ENCODE peak calls at places on chromosomes 13 and 19, in seven cellular contexts. E, X, D, O, B, Q and W are unnamed samples.

GRCh38 chr13:76711515-76712182 is 174.6 kb downstream of the KCTD12 start:
- DNase-seq in B (no peak), E (no peak), D (peak), Q (peak), O (no peak), X (peak), W (no peak)

GRCh38 chr13:99288069-99288468 is 19.1 kb downstream of the GPR183 start:
- DNase-seq in X (no peak), O (no peak), B (no peak), E (peak), D (no peak), Q (no peak), W (no peak)

GRCh38 chr13:29465741-29466293 is 129.7 kb downstream of the SLC7A1 start:
- DNase-seq in O (no peak), E (no peak), B (no peak), D (no peak), X (peak), Q (no peak), W (peak)

GRCh38 chr13:42110410-42111155 is 62.1 kb downstream of the DGKH start:
- DNase-seq in Q (peak), B (no peak), X (no peak), O (no peak), D (no peak), E (peak), W (no peak)

GRCh38 chr13:112177459-112177858 is 110.5 kb downstream of the SOX1 start:
- DNase-seq in B (no peak), O (no peak), E (no peak), X (no peak), D (no peak), Q (no peak), W (no peak)

GRCh38 chr13:39596685-39597084 is 6.3 kb downstream of the LHFPL6 start:
- DNase-seq in Q (no peak), D (no peak), X (no peak), O (no peak), B (no peak), E (no peak), W (no peak)

GRCh38 chr13:39779337-39780270 is 124.1 kb downstream of the COG6 start:
- DNase-seq in X (no peak), O (no peak), E (no peak), Q (peak), B (no peak), D (no peak), W (no peak)

GRCh38 chr13:27036236-27036981 is 135.2 kb downstream of the USP12 start:
- DNase-seq in Q (no peak), X (no peak), B (no peak), O (no peak), D (no peak), E (no peak), W (no peak)

GRCh38 chr13:75319244-75319643 is 162.7 kb downstream of the TBC1D4 start:
- DNase-seq in O (no peak), D (no peak), E (no peak), Q (peak), B (no peak), X (no peak), W (no peak)

GRCh38 chr19:9046694-9047093 is 36.5 kb upstream of the MUC16 start:
- DNase-seq in Q (no peak), B (no peak), O (no peak), X (no peak), E (no peak), D (no peak), W (no peak)

GRCh38 chr13:113947321-113948033 is 26.4 kb downstream of the C13orf46 start:
- DNase-seq in O (no peak), X (no peak), B (no peak), D (peak), E (no peak), Q (peak), W (peak)

GRCh38 chr13:93818345-93818744 is 591.7 kb downstream of the GPC6 start:
- DNase-seq in E (no peak), B (no peak), X (no peak), Q (no peak), O (no peak), D (no peak), W (no peak)

GRCh38 chr13:94480672-94481145 is 1.2 kb upstream of the DCT start:
- DNase-seq in B (no peak), O (no peak), D (no peak), Q (no peak), X (no peak), E (no peak), W (no peak)

GRCh38 chr19:1081301-1082164 is 13.6 kb downstream of the POLR2E start:
- DNase-seq in O (no peak), X (no peak), Q (no peak), D (no peak), E (no peak), B (peak), W (no peak)

GRCh38 chr19:45321848-45322247 is 827 bp downstream of the CKM start:
- DNase-seq in O (no peak), X (no peak), Q (no peak), D (no peak), E (no peak), B (no peak), W (no peak)

GRCh38 chr13:36131215-36131930 is at the start of gene DCLK1:
- DNase-seq in E (no peak), O (no peak), B (peak), Q (no peak), D (peak), X (peak), W (peak)

GRCh38 chr19:47699360-47699917 is 13.8 kb upstream of the EHD2 start:
- DNase-seq in O (peak), B (peak), D (peak), X (no peak), Q (peak), E (peak), W (peak)

GRCh38 chr19:33267706-33268105 is 34.6 kb downstream of the CEBPA start:
- DNase-seq in B (no peak), X (no peak), D (no peak), E (no peak), O (no peak), Q (no peak), W (no peak)

GRCh38 chr13:29978211-29978610 is 127.8 kb upstream of the UBL3 start:
- DNase-seq in B (no peak), O (no peak), E (no peak), D (no peak), X (no peak), Q (no peak), W (no peak)

GRCh38 chr13:27281420-27281819 is 10.8 kb downstream of the RASL11A start:
- DNase-seq in O (no peak), X (no peak), E (no peak), D (peak), B (no peak), Q (no peak), W (no peak)

GRCh38 chr13:46389985-46390384 is 2.9 kb upstream of the RUBCNL start:
- DNase-seq in D (peak), X (peak), B (no peak), E (no peak), O (no peak), Q (no peak), W (no peak)

GRCh38 chr13:39073983-39074382 is 35.7 kb downstream of the NHLRC3 start:
- DNase-seq in O (no peak), E (no peak), D (no peak), X (no peak), Q (no peak), B (no peak), W (no peak)

GRCh38 chr19:17908244-17908643 is 24.6 kb upstream of the CCDC124 start:
- DNase-seq in B (no peak), X (no peak), Q (no peak), E (no peak), D (no peak), O (no peak), W (no peak)

DNA sequence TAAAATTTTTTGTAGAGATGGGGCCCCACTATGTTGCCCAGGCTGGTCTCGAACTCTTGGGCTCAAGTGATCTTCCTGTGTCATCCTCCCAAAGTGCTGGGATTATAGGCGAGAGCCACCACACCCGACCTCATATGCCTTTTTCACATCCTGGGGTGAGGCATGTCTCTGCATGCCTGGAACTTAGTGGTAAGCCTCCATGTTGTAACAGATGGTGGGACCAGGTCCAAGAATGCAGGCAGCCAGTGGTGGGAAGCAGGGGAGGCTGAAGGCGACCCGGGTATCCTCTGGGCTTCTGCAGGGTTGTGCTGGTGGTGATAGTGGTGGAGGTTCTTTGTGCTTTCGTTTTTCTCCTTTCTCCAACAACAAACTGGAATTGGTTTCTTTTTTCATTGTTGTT is 30.1 kb upstream of the CCDC124 start:
- DNase-seq in D (no peak), X (no peak), Q (no peak), O (no peak), E (no peak), B (no peak), W (no peak)
- TF ChIP-seq POLR2AphosphoS5 in D (no peak), X (no peak), Q (no peak), O (no peak), E (no peak), B (no peak), W (no peak)

GRCh38 chr19:3514930-3515329 is 8.8 kb downstream of the FZR1 start:
- DNase-seq in Q (no peak), X (no peak), O (no peak), E (no peak), D (no peak), B (no peak), W (no peak)

GRCh38 chr19:3518231-3518630 is 12.1 kb downstream of the FZR1 start:
- DNase-seq in B (no peak), Q (no peak), D (no peak), E (no peak), O (no peak), X (no peak), W (no peak)

GRCh38 chr19:3517638-3518037 is 11.5 kb downstream of the FZR1 start:
- DNase-seq in E (no peak), Q (no peak), O (no peak), D (no peak), X (no peak), B (no peak), W (no peak)

GRCh38 chr19:3515891-3516422 is 9.8 kb downstream of the FZR1 start:
- DNase-seq in E (no peak), B (no peak), D (no peak), Q (no peak), X (no peak), O (no peak), W (no peak)

GRCh38 chr19:3516675-3517207 is 10.6 kb downstream of the FZR1 start:
- DNase-seq in D (peak), Q (no peak), X (no peak), B (no peak), E (no peak), O (no peak), W (peak)
- TF ChIP-seq POLR2AphosphoS5 in D (no peak), Q (no peak), X (no peak), B (no peak), E (no peak), O (no peak), W (no peak)

DNA sequence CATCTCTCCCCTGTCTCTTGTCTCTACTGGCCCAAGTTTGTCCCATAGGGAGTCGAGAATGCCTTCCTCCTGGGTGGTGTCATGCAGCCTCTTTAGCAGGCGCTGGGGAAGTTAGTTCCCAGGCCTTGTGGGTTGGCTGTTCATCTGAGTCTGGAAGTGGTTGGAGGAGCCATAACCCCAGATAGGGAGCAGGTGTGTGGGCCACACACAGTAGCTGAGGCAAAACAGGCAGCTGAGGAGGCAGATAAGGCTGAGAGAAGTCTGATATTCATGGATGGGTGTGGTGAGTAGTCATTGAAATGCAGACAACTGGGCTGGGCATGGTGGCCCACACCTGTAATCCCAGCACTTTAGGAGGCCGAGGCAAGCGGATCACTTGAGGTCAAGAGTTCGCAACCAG is 40.9 kb upstream of the KPNA3 start:
- DNase-seq in B (no peak), D (no peak), X (no peak), E (no peak), O (no peak), Q (no peak), W (no peak)
- TF ChIP-seq POLR2AphosphoS5 in B (no peak), D (no peak), X (no peak), E (no peak), O (no peak), Q (no peak), W (no peak)

DNA sequence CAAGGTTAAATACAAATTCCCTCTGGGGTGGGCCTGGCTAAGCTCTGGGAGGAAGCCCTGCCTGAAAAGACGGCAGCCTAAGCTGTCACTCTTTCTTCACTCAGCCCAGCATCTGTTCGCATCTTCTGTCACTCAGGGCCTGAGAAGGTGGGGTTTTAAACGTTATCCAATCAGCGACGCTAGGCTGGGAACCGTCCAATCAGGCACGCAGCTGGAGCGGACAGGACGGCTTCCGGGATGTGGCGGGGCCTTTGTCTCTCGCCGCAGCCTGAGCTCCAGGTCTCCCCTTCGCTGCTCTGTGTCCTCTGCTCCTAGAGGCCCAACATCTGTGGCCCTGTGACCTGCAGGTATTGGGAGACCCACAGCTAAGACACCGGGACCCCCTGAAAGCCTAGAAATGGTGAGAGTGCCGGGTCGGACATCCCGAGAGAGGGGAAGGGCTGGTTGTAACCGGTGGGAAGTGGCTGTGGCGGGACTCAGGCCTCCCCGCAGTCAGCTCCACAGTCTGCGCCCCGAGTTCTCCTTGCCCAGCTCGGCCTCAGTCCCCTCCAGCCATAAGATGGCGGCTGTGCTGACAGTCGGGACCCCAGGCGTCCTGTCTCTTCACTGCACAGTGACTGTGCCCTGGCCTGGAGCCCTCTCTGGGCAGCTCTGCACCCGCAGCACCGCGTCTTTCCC is at the start of gene ZNF431:
- DNase-seq in Q (peak), D (peak), O (peak), X (peak), B (peak), E (peak), W (peak)
- TF ChIP-seq POLR2AphosphoS5 in Q (peak), D (peak), O (no peak), X (peak), B (peak), E (peak), W (peak)

DNA sequence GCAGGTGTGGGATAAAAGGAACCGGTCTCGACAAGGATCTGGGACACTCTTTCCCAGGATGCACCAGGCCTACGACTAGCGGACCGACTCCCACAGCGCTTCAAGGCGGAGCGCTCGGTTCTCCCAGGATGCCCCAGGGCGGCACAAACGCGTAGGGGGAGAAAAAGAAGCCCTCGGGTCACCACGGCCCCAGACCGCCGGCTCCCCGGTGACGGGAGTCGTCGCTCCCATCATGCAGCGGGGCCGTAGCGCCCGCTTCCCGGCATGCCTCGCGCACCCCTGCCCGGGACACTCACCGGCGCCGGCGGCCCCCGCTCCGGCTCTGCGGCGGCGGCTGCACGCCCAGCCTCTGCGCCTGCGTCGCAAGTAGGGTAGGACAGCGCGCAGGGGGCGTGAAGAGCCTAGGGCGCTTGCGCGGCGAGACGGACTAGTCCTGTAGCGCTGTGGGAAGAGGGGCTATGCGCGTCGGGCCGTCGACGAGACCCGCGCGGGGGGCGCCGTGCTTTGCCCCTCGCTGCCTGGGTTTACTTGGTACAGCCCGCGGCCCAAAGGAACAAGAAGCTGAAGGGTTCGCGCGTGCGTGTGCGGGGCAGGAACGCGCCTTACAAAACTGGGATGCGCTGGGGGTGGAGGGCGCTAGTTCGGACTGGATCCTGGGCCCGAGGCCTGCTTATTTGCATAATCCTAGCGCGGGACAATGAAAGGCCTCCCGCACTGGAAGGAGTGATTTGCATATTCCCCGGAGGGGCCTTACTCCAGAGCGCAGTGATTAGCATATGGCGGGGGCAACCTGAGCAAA is at the start of gene ZNF428:
- DNase-seq in X (peak), O (peak), E (peak), Q (peak), D (peak), B (peak), W (peak)
- TF ChIP-seq POLR2AphosphoS5 in X (peak), O (peak), E (peak), Q (peak), D (peak), B (peak), W (peak)